ENCODE peak calls at places on chromosomes 2 and 18, in seven cellular contexts. One of them, this sample, is unnamed.

GRCh38 chr18:9712606-9713005 is 4.5 kb downstream of the RAB31 start:
- DNase-seq in stimulated activated CD4-positive, alpha-beta T cell treated with anti-CD3 and anti-CD28 coated beads, Interleukin-4, amount 100 ng/mL, for 48 hours: no peak
- DNase-seq in CD4-positive, alpha-beta memory T cell: no peak
- DNase-seq in head of caudate nucleus: no peak
- DNase-seq in ureter: no peak
- DNase-seq in GM13976: no peak
- DNase-seq in thoracic aorta: no peak
- DNase-seq in this sample: no peak

GRCh38 chr18:7174359-7175107 is 56.4 kb upstream of the LRRC30 start:
- DNase-seq in stimulated activated CD4-positive, alpha-beta T cell treated with anti-CD3 and anti-CD28 coated beads, Interleukin-4, amount 100 ng/mL, for 48 hours: no peak
- DNase-seq in CD4-positive, alpha-beta memory T cell: no peak
- DNase-seq in head of caudate nucleus: no peak
- DNase-seq in ureter: no peak
- DNase-seq in GM13976: no peak
- DNase-seq in thoracic aorta: no peak
- DNase-seq in this sample: peak

GRCh38 chr18:46421973-46422551 is 235.0 kb downstream of the LOXHD1 start:
- DNase-seq in stimulated activated CD4-positive, alpha-beta T cell treated with anti-CD3 and anti-CD28 coated beads, Interleukin-4, amount 100 ng/mL, for 48 hours: no peak
- DNase-seq in CD4-positive, alpha-beta memory T cell: no peak
- DNase-seq in head of caudate nucleus: no peak
- DNase-seq in ureter: peak
- DNase-seq in GM13976: no peak
- DNase-seq in thoracic aorta: no peak
- DNase-seq in this sample: no peak

GRCh38 chr18:59180150-59180845 is 39.7 kb upstream of the GRP start:
- DNase-seq in stimulated activated CD4-positive, alpha-beta T cell treated with anti-CD3 and anti-CD28 coated beads, Interleukin-4, amount 100 ng/mL, for 48 hours: no peak
- DNase-seq in CD4-positive, alpha-beta memory T cell: no peak
- DNase-seq in head of caudate nucleus: no peak
- DNase-seq in ureter: no peak
- DNase-seq in GM13976: no peak
- DNase-seq in thoracic aorta: no peak
- DNase-seq in this sample: no peak

GRCh38 chr18:23879544-23879943 is 135.0 kb upstream of the TTC39C start:
- DNase-seq in stimulated activated CD4-positive, alpha-beta T cell treated with anti-CD3 and anti-CD28 coated beads, Interleukin-4, amount 100 ng/mL, for 48 hours: no peak
- DNase-seq in CD4-positive, alpha-beta memory T cell: no peak
- DNase-seq in head of caudate nucleus: no peak
- DNase-seq in ureter: no peak
- DNase-seq in GM13976: no peak
- DNase-seq in thoracic aorta: no peak
- DNase-seq in this sample: no peak

GRCh38 chr2:99448556-99448955 is 41.3 kb downstream of the REV1 start:
- DNase-seq in stimulated activated CD4-positive, alpha-beta T cell treated with anti-CD3 and anti-CD28 coated beads, Interleukin-4, amount 100 ng/mL, for 48 hours: no peak
- DNase-seq in CD4-positive, alpha-beta memory T cell: no peak
- DNase-seq in head of caudate nucleus: no peak
- DNase-seq in ureter: no peak
- DNase-seq in GM13976: no peak
- DNase-seq in thoracic aorta: no peak
- DNase-seq in this sample: no peak

GRCh38 chr2:237025090-237025865 is 60.4 kb upstream of the COPS8 start:
- DNase-seq in stimulated activated CD4-positive, alpha-beta T cell treated with anti-CD3 and anti-CD28 coated beads, Interleukin-4, amount 100 ng/mL, for 48 hours: no peak
- DNase-seq in CD4-positive, alpha-beta memory T cell: no peak
- DNase-seq in head of caudate nucleus: no peak
- DNase-seq in ureter: peak
- DNase-seq in GM13976: no peak
- DNase-seq in thoracic aorta: peak
- DNase-seq in this sample: no peak

GRCh38 chr2:39521876-39522517 is 84.9 kb upstream of the MAP4K3 start:
- DNase-seq in stimulated activated CD4-positive, alpha-beta T cell treated with anti-CD3 and anti-CD28 coated beads, Interleukin-4, amount 100 ng/mL, for 48 hours: no peak
- DNase-seq in CD4-positive, alpha-beta memory T cell: no peak
- DNase-seq in head of caudate nucleus: no peak
- DNase-seq in ureter: no peak
- DNase-seq in GM13976: no peak
- DNase-seq in thoracic aorta: no peak
- DNase-seq in this sample: no peak

GRCh38 chr2:191152841-191153240 is 2.0 kb upstream of the STAT4 start:
- DNase-seq in stimulated activated CD4-positive, alpha-beta T cell treated with anti-CD3 and anti-CD28 coated beads, Interleukin-4, amount 100 ng/mL, for 48 hours: no peak
- DNase-seq in CD4-positive, alpha-beta memory T cell: no peak
- DNase-seq in head of caudate nucleus: no peak
- DNase-seq in ureter: no peak
- DNase-seq in GM13976: no peak
- DNase-seq in thoracic aorta: no peak
- DNase-seq in this sample: no peak

GRCh38 chr2:132669854-132670103 is 226 bp downstream of the LYPD1 start:
- DNase-seq in stimulated activated CD4-positive, alpha-beta T cell treated with anti-CD3 and anti-CD28 coated beads, Interleukin-4, amount 100 ng/mL, for 48 hours: no peak
- DNase-seq in CD4-positive, alpha-beta memory T cell: no peak
- DNase-seq in head of caudate nucleus: peak
- DNase-seq in ureter: no peak
- DNase-seq in GM13976: no peak
- DNase-seq in thoracic aorta: no peak
- DNase-seq in this sample: no peak

GRCh38 chr2:159083601-159084000 is 115.2 kb downstream of the TANC1 start:
- DNase-seq in stimulated activated CD4-positive, alpha-beta T cell treated with anti-CD3 and anti-CD28 coated beads, Interleukin-4, amount 100 ng/mL, for 48 hours: no peak
- DNase-seq in CD4-positive, alpha-beta memory T cell: no peak
- DNase-seq in head of caudate nucleus: no peak
- DNase-seq in ureter: no peak
- DNase-seq in GM13976: no peak
- DNase-seq in thoracic aorta: no peak
- DNase-seq in this sample: no peak

GRCh38 chr2:140804682-140805235 is 1326.1 kb downstream of the LRP1B start:
- DNase-seq in stimulated activated CD4-positive, alpha-beta T cell treated with anti-CD3 and anti-CD28 coated beads, Interleukin-4, amount 100 ng/mL, for 48 hours: no peak
- DNase-seq in CD4-positive, alpha-beta memory T cell: no peak
- DNase-seq in head of caudate nucleus: no peak
- DNase-seq in ureter: no peak
- DNase-seq in GM13976: no peak
- DNase-seq in thoracic aorta: no peak
- DNase-seq in this sample: no peak